ENCODE peak calls at places on chromosomes 11 and 22, in seven cellular contexts. X is cardiac muscle cell, Y is lower leg skin, V is IMR-90, B is astrocyte of the spinal cord, F is brain microvascular endothelial cell, N is transverse colon. D is an unnamed sample.

GRCh38 chr11:67415501-67416304 is at the start of gene CARNS1:
- DNase-seq in X (no peak), Y (no peak), V (no peak), B (no peak), F (no peak), N (no peak), D (peak; percentile 40)

GRCh38 chr11:119902656-119903181 is 173.7 kb upstream of the NECTIN1 start:
- DNase-seq in X (no peak), Y (no peak), V (no peak), B (no peak), F (no peak), N (no peak), D (no peak)

GRCh38 chr11:68978931-68979591 is 1.7 kb downstream of the MRGPRD start:
- DNase-seq in X (no peak), Y (peak; percentile 80), V (no peak), B (no peak), F (no peak), N (peak; percentile 1), D (peak; percentile 4)

GRCh38 chr11:83449338-83449913 is 163.3 kb upstream of the CCDC90B start:
- DNase-seq in X (no peak), Y (no peak), V (no peak), B (no peak), F (no peak), N (no peak), D (no peak)

GRCh38 chr11:45180158-45180887 is 33.9 kb downstream of the PRDM11 start:
- DNase-seq in X (peak; percentile 75), Y (peak; percentile 88), V (no peak), B (no peak), F (no peak), N (peak; percentile 73), D (peak; percentile 93)

GRCh38 chr22:41619979-41620645 is 731 bp downstream of the DESI1 start:
- DNase-seq in X (peak; percentile 36), Y (peak; percentile 91), V (no peak), B (no peak), F (no peak), N (peak; percentile 64), D (peak; percentile 68)

GRCh38 chr11:73274722-73275380 is 2.7 kb downstream of the P2RY6 start:
- DNase-seq in X (no peak), Y (peak; percentile 75), V (no peak), B (no peak), F (no peak), N (no peak), D (no peak)

GRCh38 chr11:13009921-13010736 is 1.0 kb downstream of the RASSF10 start:
- DNase-seq in X (peak; percentile 56), Y (peak; percentile 85), V (peak; percentile 7), B (no peak), F (no peak), N (no peak), D (peak; percentile 52)

GRCh38 chr11:68977781-68978625 is 2.8 kb downstream of the MRGPRD start:
- DNase-seq in X (no peak), Y (peak; percentile 76), V (no peak), B (no peak), F (no peak), N (peak; percentile 1), D (peak; percentile 1)

GRCh38 chr11:93225642-93226041 is 27.9 kb upstream of the SLC36A4 start:
- DNase-seq in X (no peak), Y (no peak), V (peak; percentile 16), B (peak; percentile 39), F (no peak), N (no peak), D (no peak)

GRCh38 chr22:24894220-24894975 is 52.1 kb downstream of the LHFPL7 start:
- DNase-seq in X (peak; percentile 17), Y (peak; percentile 91), V (peak; percentile 68), B (peak; percentile 98), F (peak; percentile 95), N (peak; percentile 87), D (peak; percentile 89)

GRCh38 chr11:88849368-88849767 is 216.4 kb downstream of the GRM5 start:
- DNase-seq in X (no peak), Y (no peak), V (peak; percentile 68), B (peak; percentile 41), F (no peak), N (no peak), D (no peak)

GRCh38 chr22:37559901-37560681 is at the start of gene CDC42EP1:
- DNase-seq in X (peak; percentile 59), Y (peak; percentile 91), V (peak; percentile 36), B (peak; percentile 59), F (no peak), N (peak; percentile 75), D (peak; percentile 89)

GRCh38 chr11:96299155-96299883 is 43.7 kb downstream of the MAML2 start:
- DNase-seq in X (no peak), Y (peak; percentile 81), V (no peak), B (no peak), F (no peak), N (no peak), D (no peak)

GRCh38 chr22:29215012-29215860 is 9.5 kb downstream of the EMID1 start:
- DNase-seq in X (no peak), Y (peak; percentile 69), V (no peak), B (no peak), F (no peak), N (no peak), D (no peak)

GRCh38 chr11:5284551-5285130 is 14.9 kb upstream of the HBE1 start:
- DNase-seq in X (no peak), Y (no peak), V (no peak), B (no peak), F (no peak), N (no peak), D (no peak)

GRCh38 chr11:10122337-10123197 is 171.5 kb downstream of the SBF2 start:
- DNase-seq in X (no peak), Y (no peak), V (peak; percentile 57), B (peak; percentile 61), F (peak; percentile 22), N (no peak), D (peak; percentile 11)

GRCh38 chr11:88555018-88555828 is 217.7 kb upstream of the CTSC start:
- DNase-seq in X (no peak), Y (no peak), V (peak; percentile 99), B (peak; percentile 99), F (peak; percentile 91), N (no peak), D (peak; percentile 51)

GRCh38 chr11:8794677-8795103 is 112.1 kb downstream of the RPL27A start:
- DNase-seq in X (peak; percentile 44), Y (no peak), V (no peak), B (no peak), F (no peak), N (peak; percentile 65), D (peak; percentile 75)

GRCh38 chr11:113481226-113481625 is 6.0 kb upstream of the DRD2 start:
- DNase-seq in X (no peak), Y (no peak), V (no peak), B (no peak), F (no peak), N (no peak), D (no peak)

GRCh38 chr11:112249871-112250590 is 10.6 kb downstream of the PLET1 start:
- DNase-seq in X (no peak), Y (no peak), V (no peak), B (no peak), F (no peak), N (no peak), D (peak; percentile 16)

GRCh38 chr22:17257091-17257490 is 37.9 kb upstream of the ADA2 start:
- DNase-seq in X (no peak), Y (no peak), V (no peak), B (no peak), F (no peak), N (no peak), D (no peak)

GRCh38 chr22:42932857-42933782 is 76.0 kb upstream of the ARFGAP3 start:
- DNase-seq in X (no peak), Y (no peak), V (peak; percentile 28), B (no peak), F (no peak), N (no peak), D (no peak)
- H3K4me3 ChIP-seq in X (no peak overlapping the region), Y (no peak overlapping the region), V (no peak overlapping the region), B (no peak overlapping the region), F (peak overlapping the region; percentile 30), N (no peak overlapping the region), D (no peak overlapping the region)

GRCh38 chr22:44067033-44067432 is 42.9 kb downstream of the PARVB start:
- DNase-seq in X (no peak), Y (no peak), V (no peak), B (no peak), F (no peak), N (no peak), D (no peak)
- TF ChIP-seq CTCF in X (no peak), Y (no peak), V (no peak), B (no peak), F (no peak), N (no peak), D (no peak)

GRCh38 chr22:45535400-45535799 is 32.7 kb downstream of the FBLN1 start:
- DNase-seq in X (no peak), Y (no peak), V (no peak), B (no peak), F (no peak), N (no peak), D (peak; percentile 31)

GRCh38 chr22:45540122-45540521 is 37.4 kb downstream of the FBLN1 start:
- DNase-seq in X (no peak), Y (no peak), V (no peak), B (peak; percentile 39), F (no peak), N (no peak), D (no peak)

GRCh38 chr22:45541580-45541979 is 38.9 kb downstream of the FBLN1 start:
- DNase-seq in X (no peak), Y (no peak), V (no peak), B (no peak), F (no peak), N (no peak), D (no peak)

GRCh38 chr22:45537734-45538181 is 35.1 kb downstream of the FBLN1 start:
- DNase-seq in X (no peak), Y (peak; percentile 94), V (peak; percentile 84), B (peak; percentile 97), F (peak; percentile 66), N (peak; percentile 41), D (peak; percentile 63)

GRCh38 chr22:45538284-45538683 is 35.6 kb downstream of the FBLN1 start:
- DNase-seq in X (no peak), Y (no peak), V (no peak), B (no peak), F (no peak), N (no peak), D (peak; percentile 4)
- H3K4me3 ChIP-seq in X (no peak overlapping the region), Y (no peak overlapping the region), V (no peak overlapping the region), B (no peak overlapping the region), F (no peak overlapping the region), N (no peak overlapping the region), D (no peak overlapping the region)

DNA sequence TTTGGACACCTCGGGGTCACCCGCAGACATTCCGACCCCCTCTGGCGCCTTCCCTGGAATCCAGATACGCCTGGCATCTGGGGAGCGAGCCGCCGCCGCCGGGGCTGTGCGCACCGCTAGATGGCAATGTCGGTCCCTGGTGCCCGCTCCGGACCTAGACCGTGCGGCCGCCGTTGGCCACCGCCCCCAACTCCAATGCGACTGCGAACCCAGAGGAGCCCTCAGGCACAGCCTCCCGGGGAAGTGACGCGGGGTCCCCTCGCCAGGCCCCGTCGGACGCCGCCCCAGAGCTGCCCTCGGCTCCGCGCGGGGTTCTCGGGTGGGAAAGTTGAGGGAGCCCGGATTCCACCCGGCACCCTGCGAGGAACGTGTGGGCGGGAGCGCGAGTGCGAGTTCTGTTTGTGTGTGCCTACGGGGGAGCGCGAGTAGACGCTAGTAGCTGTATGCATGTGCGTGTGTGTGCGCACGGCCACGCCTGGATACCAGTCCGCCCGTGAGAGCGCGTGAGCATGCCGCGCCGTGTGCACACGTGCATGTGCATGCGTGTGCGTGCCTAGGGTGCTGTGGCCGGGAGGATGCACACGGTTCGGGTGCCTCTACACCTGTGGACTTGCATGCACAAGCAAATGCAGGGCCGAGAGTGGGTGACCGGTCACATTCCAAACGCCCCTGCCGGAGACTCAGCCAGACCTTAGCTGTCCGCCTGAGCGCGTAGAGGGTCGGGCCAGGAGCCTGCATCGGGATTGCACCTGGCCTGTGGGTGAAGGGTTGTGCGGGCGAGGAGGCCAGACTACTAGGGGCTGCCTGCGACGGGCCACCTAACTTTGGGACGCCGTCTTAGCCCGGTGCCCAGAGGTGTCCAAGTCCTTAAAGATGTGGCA is 1.9 kb downstream of the CHRM4 start:
- DNase-seq in X (peak; percentile 90), Y (peak; percentile 94), V (peak; percentile 46), B (peak; percentile 61), F (peak; percentile 46), N (peak; percentile 68), D (peak; percentile 89)
- TF ChIP-seq CTCF in X (peak; percentile 75), Y (no peak), V (peak; percentile 91), B (peak; percentile 89), F (peak; percentile 86), N (peak; percentile 80), D (peak; percentile 90)

D was measured in hepatocyte.